ENCODE peak calls at places on chromosomes 2 and 18, in six cellular contexts. C, U, X, A, E and R are unnamed samples.
A peak's percentile ranks its signal among the peaks of the same experiment; 100 is the strongest.

GRCh38 chr18:9596257-9596656 is 18.1 kb downstream of the PPP4R1 start:
- DNase-seq in C (no peak), U (no peak), X (no peak), A (no peak), E (no peak), R (no peak)

GRCh38 chr18:79848579-79849327 is 51.0 kb downstream of the KCNG2 start:
- DNase-seq in C (no peak), U (no peak), X (peak; percentile 28), A (no peak), E (no peak), R (peak; percentile 52)

GRCh38 chr2:223952280-223952968 is 4.8 kb upstream of the MRPL44 start:
- DNase-seq in C (no peak), U (no peak), X (no peak), A (no peak), E (no peak), R (no peak)

GRCh38 chr2:27920148-27920885 is 29.8 kb downstream of the BABAM2 start:
- DNase-seq in C (no peak), U (no peak), X (no peak), A (peak; percentile 49), E (no peak), R (no peak)

GRCh38 chr2:40455661-40456060 is 3.8 kb upstream of the SLC8A1 start:
- DNase-seq in C (peak; percentile 61), U (no peak), X (no peak), A (peak; percentile 32), E (no peak), R (no peak)

GRCh38 chr2:146374505-146374904 is 1470.3 kb upstream of the ACVR2A start:
- DNase-seq in C (no peak), U (no peak), X (no peak), A (peak; percentile 20), E (no peak), R (no peak)

GRCh38 chr2:143545059-143545458 is 415.8 kb downstream of the ARHGAP15 start:
- DNase-seq in C (no peak), U (no peak), X (no peak), A (no peak), E (no peak), R (no peak)

GRCh38 chr2:172722481-172722880 is 13.2 kb upstream of the RAPGEF4 start:
- DNase-seq in C (no peak), U (no peak), X (no peak), A (peak; percentile 31), E (no peak), R (no peak)

GRCh38 chr2:202721621-202722020 is 86.9 kb downstream of the FAM117B start:
- DNase-seq in C (no peak), U (no peak), X (no peak), A (peak; percentile 78), E (no peak), R (no peak)

GRCh38 chr2:8609357-8609804 is 72.5 kb upstream of the ID2 start:
- DNase-seq in C (no peak), U (no peak), X (peak; percentile 30), A (no peak), E (no peak), R (no peak)

GRCh38 chr2:186484062-186484735 is 1.9 kb upstream of the ZC3H15 start:
- DNase-seq in C (no peak), U (no peak), X (no peak), A (no peak), E (no peak), R (no peak)

GRCh38 chr2:195594916-195595694 is 61.9 kb upstream of the SLC39A10 start:
- DNase-seq in C (no peak), U (no peak), X (no peak), A (no peak), E (no peak), R (no peak)

GRCh38 chr2:24768601-24769000 is 24.6 kb downstream of the PTRHD1 start:
- DNase-seq in C (peak; percentile 68), U (no peak), X (no peak), A (no peak), E (peak; percentile 48), R (no peak)

GRCh38 chr2:65407240-65407639 is 25.2 kb downstream of the SPRED2 start:
- DNase-seq in C (no peak), U (no peak), X (no peak), A (no peak), E (no peak), R (no peak)

GRCh38 chr2:239947361-239948045 is 77.6 kb downstream of the NDUFA10 start:
- DNase-seq in C (peak; percentile 60), U (peak; percentile 21), X (peak; percentile 52), A (no peak), E (peak; percentile 24), R (peak; percentile 75)

GRCh38 chr2:205637037-205637602 is 45.2 kb upstream of the NRP2 start:
- DNase-seq in C (no peak), U (no peak), X (no peak), A (no peak), E (no peak), R (no peak)
- TF ChIP-seq POLR2A in C (no peak), U (no peak), X (no peak), A (no peak), E (no peak), R (no peak)

DNA sequence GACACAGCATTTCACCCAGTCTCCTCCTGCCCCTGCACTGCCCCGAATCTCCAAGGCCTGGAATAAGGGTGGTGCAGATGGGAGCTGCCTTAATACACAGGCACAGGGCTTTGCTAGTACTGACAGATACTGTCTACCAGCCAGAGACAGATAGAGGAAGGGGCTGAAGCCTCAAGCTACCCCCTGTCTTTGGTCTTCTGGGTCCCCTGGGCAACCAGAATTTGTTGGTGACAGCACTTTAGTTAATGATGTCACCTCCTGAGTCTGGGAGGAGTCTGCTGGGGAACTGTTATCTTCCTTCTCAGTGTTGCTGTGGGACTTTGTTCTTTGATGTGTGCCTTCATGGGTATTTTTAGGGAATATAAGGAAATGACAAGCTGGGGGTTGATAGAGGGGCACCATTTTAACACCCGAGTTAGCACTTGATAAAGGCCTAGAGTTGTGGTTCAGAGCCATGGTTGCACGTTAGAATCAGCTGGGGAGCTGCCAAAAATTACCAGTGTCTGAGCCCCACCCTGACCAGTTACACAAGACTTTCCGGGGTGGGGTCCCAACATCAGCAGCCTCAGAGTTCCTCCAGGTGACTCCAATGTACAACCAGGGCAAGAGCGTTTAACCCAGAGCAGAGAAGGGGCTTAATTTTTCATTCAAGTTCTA is 136.8 kb downstream of the SMAD7 start:
- DNase-seq in C (no peak), U (peak; percentile 31), X (peak; percentile 50), A (no peak), E (peak; percentile 16), R (peak; percentile 69)
- TF ChIP-seq POLR2A in C (no peak), U (no peak), X (no peak), A (no peak), E (no peak), R (no peak)

GRCh38 chr2:101081508-101081907 is 69.7 kb downstream of the TBC1D8 start:
- DNase-seq in C (no peak), U (no peak), X (no peak), A (no peak), E (no peak), R (no peak)

GRCh38 chr2:101082993-101083392 is 68.2 kb downstream of the TBC1D8 start:
- DNase-seq in C (no peak), U (no peak), X (no peak), A (no peak), E (no peak), R (no peak)

GRCh38 chr2:101076581-101076980 is 74.5 kb downstream of the RPL31 start:
- DNase-seq in C (no peak), U (no peak), X (no peak), A (no peak), E (no peak), R (no peak)

GRCh38 chr2:101083613-101084012 is 67.6 kb downstream of the TBC1D8 start:
- DNase-seq in C (no peak), U (no peak), X (no peak), A (no peak), E (no peak), R (no peak)

GRCh38 chr2:101080214-101081068 is 70.7 kb downstream of the TBC1D8 start:
- DNase-seq in C (no peak), U (no peak), X (no peak), A (no peak), E (no peak), R (no peak)
- TF ChIP-seq POLR2A in C (no peak), U (no peak), X (no peak), A (no peak), E (no peak), R (no peak)

GRCh38 chr2:131645177-131645765 is 117.6 kb downstream of the CCDC74A start:
- DNase-seq in C (peak; percentile 9), U (no peak), X (no peak), A (no peak), E (no peak), R (no peak)
- TF ChIP-seq POLR2A in C (no peak), U (no peak), X (no peak), A (no peak), E (no peak), R (no peak)